ENCODE peak calls at places on chromosomes 6 and 20, in seven cellular contexts. One of them, this sample, is unnamed.

GRCh38 chr6:53984163-53984562 is 127.1 kb upstream of the MLIP start:
- DNase-seq in astrocyte: peak
- DNase-seq in psoas muscle: no peak
- DNase-seq in left ventricle myocardium inferior: no peak
- DNase-seq in heart left ventricle: no peak
- DNase-seq in breast epithelium: no peak
- DNase-seq in A549: peak
- DNase-seq in this sample: peak

GRCh38 chr20:6582449-6582848 is 185.0 kb upstream of the BMP2 start:
- DNase-seq in astrocyte: peak
- DNase-seq in psoas muscle: no peak
- DNase-seq in left ventricle myocardium inferior: no peak
- DNase-seq in heart left ventricle: no peak
- DNase-seq in breast epithelium: no peak
- DNase-seq in A549: no peak
- DNase-seq in this sample: no peak

GRCh38 chr20:41456341-41456740 is 89.7 kb upstream of the EMILIN3 start:
- DNase-seq in astrocyte: no peak
- DNase-seq in psoas muscle: no peak
- DNase-seq in left ventricle myocardium inferior: no peak
- DNase-seq in heart left ventricle: no peak
- DNase-seq in breast epithelium: no peak
- DNase-seq in A549: no peak
- DNase-seq in this sample: peak

GRCh38 chr6:132907915-132908314 is 93.5 kb downstream of the RPS12 start:
- DNase-seq in astrocyte: peak
- DNase-seq in psoas muscle: no peak
- DNase-seq in left ventricle myocardium inferior: no peak
- DNase-seq in heart left ventricle: no peak
- DNase-seq in breast epithelium: no peak
- DNase-seq in A549: no peak
- DNase-seq in this sample: peak

GRCh38 chr6:1542764-1543163 is 67.0 kb upstream of the FOXC1 start:
- DNase-seq in astrocyte: no peak
- DNase-seq in psoas muscle: no peak
- DNase-seq in left ventricle myocardium inferior: no peak
- DNase-seq in heart left ventricle: no peak
- DNase-seq in breast epithelium: no peak
- DNase-seq in A549: no peak
- DNase-seq in this sample: no peak

GRCh38 chr6:112237644-112238043 is 16.7 kb downstream of the LAMA4 start:
- DNase-seq in astrocyte: peak
- DNase-seq in psoas muscle: no peak
- DNase-seq in left ventricle myocardium inferior: peak
- DNase-seq in heart left ventricle: no peak
- DNase-seq in breast epithelium: no peak
- DNase-seq in A549: no peak
- DNase-seq in this sample: peak

GRCh38 chr6:125843593-125843992 is 52.8 kb downstream of the NCOA7 start:
- DNase-seq in astrocyte: no peak
- DNase-seq in psoas muscle: no peak
- DNase-seq in left ventricle myocardium inferior: no peak
- DNase-seq in heart left ventricle: no peak
- DNase-seq in breast epithelium: no peak
- DNase-seq in A549: no peak
- DNase-seq in this sample: no peak

GRCh38 chr6:136030131-136030530 is 178.6 kb downstream of the PDE7B start:
- DNase-seq in astrocyte: no peak
- DNase-seq in psoas muscle: no peak
- DNase-seq in left ventricle myocardium inferior: no peak
- DNase-seq in heart left ventricle: no peak
- DNase-seq in breast epithelium: no peak
- DNase-seq in A549: no peak
- DNase-seq in this sample: no peak

GRCh38 chr6:30572078-30572605 is 900 bp downstream of the ABCF1 start:
- DNase-seq in astrocyte: no peak
- DNase-seq in psoas muscle: no peak
- DNase-seq in left ventricle myocardium inferior: no peak
- DNase-seq in heart left ventricle: no peak
- DNase-seq in breast epithelium: no peak
- DNase-seq in A549: no peak
- DNase-seq in this sample: no peak

GRCh38 chr20:21708738-21709534 is 3.5 kb downstream of the PAX1 start:
- DNase-seq in astrocyte: no peak
- DNase-seq in psoas muscle: no peak
- DNase-seq in left ventricle myocardium inferior: no peak
- DNase-seq in heart left ventricle: no peak
- DNase-seq in breast epithelium: no peak
- DNase-seq in A549: no peak
- DNase-seq in this sample: no peak

GRCh38 chr6:81808834-81809598 is 56.5 kb upstream of the TENT5A start:
- DNase-seq in astrocyte: no peak
- DNase-seq in psoas muscle: no peak
- DNase-seq in left ventricle myocardium inferior: peak
- DNase-seq in heart left ventricle: no peak
- DNase-seq in breast epithelium: no peak
- DNase-seq in A549: no peak
- DNase-seq in this sample: no peak

GRCh38 chr20:53884859-53885654 is 185.3 kb downstream of the BCAS1 start:
- DNase-seq in astrocyte: no peak
- DNase-seq in psoas muscle: no peak
- DNase-seq in left ventricle myocardium inferior: no peak
- DNase-seq in heart left ventricle: no peak
- DNase-seq in breast epithelium: no peak
- DNase-seq in A549: no peak
- DNase-seq in this sample: no peak

GRCh38 chr20:62742550-62742949 is 33.9 kb downstream of the NTSR1 start:
- DNase-seq in astrocyte: no peak
- DNase-seq in psoas muscle: peak
- DNase-seq in left ventricle myocardium inferior: peak
- DNase-seq in heart left ventricle: no peak
- DNase-seq in breast epithelium: no peak
- DNase-seq in A549: no peak
- DNase-seq in this sample: no peak

GRCh38 chr6:312704-313485 is 20.6 kb downstream of the DUSP22 start:
- DNase-seq in astrocyte: no peak
- DNase-seq in psoas muscle: no peak
- DNase-seq in left ventricle myocardium inferior: no peak
- DNase-seq in heart left ventricle: no peak
- DNase-seq in breast epithelium: no peak
- DNase-seq in A549: no peak
- DNase-seq in this sample: no peak

GRCh38 chr6:310671-311070 is 18.4 kb downstream of the DUSP22 start:
- DNase-seq in astrocyte: no peak
- DNase-seq in psoas muscle: no peak
- DNase-seq in left ventricle myocardium inferior: no peak
- DNase-seq in heart left ventricle: no peak
- DNase-seq in breast epithelium: no peak
- DNase-seq in A549: no peak
- DNase-seq in this sample: no peak

GRCh38 chr6:313917-314316 is 21.6 kb downstream of the DUSP22 start:
- DNase-seq in astrocyte: no peak
- DNase-seq in psoas muscle: no peak
- DNase-seq in left ventricle myocardium inferior: no peak
- DNase-seq in heart left ventricle: no peak
- DNase-seq in breast epithelium: no peak
- DNase-seq in A549: no peak
- DNase-seq in this sample: no peak

GRCh38 chr6:309947-310346 is 17.7 kb downstream of the DUSP22 start:
- DNase-seq in astrocyte: no peak
- DNase-seq in psoas muscle: no peak
- DNase-seq in left ventricle myocardium inferior: no peak
- DNase-seq in heart left ventricle: no peak
- DNase-seq in breast epithelium: no peak
- DNase-seq in A549: no peak
- DNase-seq in this sample: no peak

GRCh38 chr6:311679-312220 is 19.5 kb downstream of the DUSP22 start:
- DNase-seq in astrocyte: no peak
- DNase-seq in psoas muscle: no peak
- DNase-seq in left ventricle myocardium inferior: peak
- DNase-seq in heart left ventricle: no peak
- DNase-seq in breast epithelium: no peak
- DNase-seq in A549: no peak
- DNase-seq in this sample: no peak
- H3K27ac ChIP-seq in astrocyte: no peak
- H3K27ac ChIP-seq in psoas muscle: no peak
- H3K27ac ChIP-seq in left ventricle myocardium inferior: peak
- H3K27ac ChIP-seq in heart left ventricle: peak
- H3K27ac ChIP-seq in breast epithelium: no peak
- H3K27ac ChIP-seq in A549: no peak
- H3K27ac ChIP-seq in this sample: no peak

GRCh38 chr20:58239216-58239615 is 10.8 kb upstream of the ANKRD60 start:
- DNase-seq in astrocyte: peak
- DNase-seq in psoas muscle: no peak
- DNase-seq in left ventricle myocardium inferior: no peak
- DNase-seq in heart left ventricle: no peak
- DNase-seq in breast epithelium: no peak
- DNase-seq in A549: no peak
- DNase-seq in this sample: no peak

GRCh38 chr20:58238490-58238889 is 10.0 kb upstream of the ANKRD60 start:
- DNase-seq in astrocyte: no peak
- DNase-seq in psoas muscle: no peak
- DNase-seq in left ventricle myocardium inferior: no peak
- DNase-seq in heart left ventricle: no peak
- DNase-seq in breast epithelium: no peak
- DNase-seq in A549: no peak
- DNase-seq in this sample: no peak

GRCh38 chr20:58235010-58235409 is 6.6 kb upstream of the ANKRD60 start:
- DNase-seq in astrocyte: no peak
- DNase-seq in psoas muscle: no peak
- DNase-seq in left ventricle myocardium inferior: no peak
- DNase-seq in heart left ventricle: no peak
- DNase-seq in breast epithelium: no peak
- DNase-seq in A549: no peak
- DNase-seq in this sample: no peak

GRCh38 chr20:58237318-58238182 is 9.1 kb upstream of the ANKRD60 start:
- DNase-seq in astrocyte: peak
- DNase-seq in psoas muscle: no peak
- DNase-seq in left ventricle myocardium inferior: no peak
- DNase-seq in heart left ventricle: no peak
- DNase-seq in breast epithelium: no peak
- DNase-seq in A549: no peak
- DNase-seq in this sample: no peak

GRCh38 chr20:58236612-58237317 is 8.3 kb upstream of the ANKRD60 start:
- DNase-seq in astrocyte: peak
- DNase-seq in psoas muscle: peak
- DNase-seq in left ventricle myocardium inferior: peak
- DNase-seq in heart left ventricle: peak
- DNase-seq in breast epithelium: peak
- DNase-seq in A549: peak
- DNase-seq in this sample: no peak
- H3K27ac ChIP-seq in astrocyte: no peak
- H3K27ac ChIP-seq in psoas muscle: no peak
- H3K27ac ChIP-seq in left ventricle myocardium inferior: peak
- H3K27ac ChIP-seq in heart left ventricle: no peak
- H3K27ac ChIP-seq in breast epithelium: no peak
- H3K27ac ChIP-seq in A549: peak
- H3K27ac ChIP-seq in this sample: no peak

GRCh38 chr6:109316909-109317308 is 65.4 kb downstream of the CD164 start:
- DNase-seq in astrocyte: no peak
- DNase-seq in psoas muscle: no peak
- DNase-seq in left ventricle myocardium inferior: no peak
- DNase-seq in heart left ventricle: no peak
- DNase-seq in breast epithelium: no peak
- DNase-seq in A549: no peak
- DNase-seq in this sample: no peak

GRCh38 chr6:109321752-109322151 is 60.5 kb downstream of the CD164 start:
- DNase-seq in astrocyte: no peak
- DNase-seq in psoas muscle: no peak
- DNase-seq in left ventricle myocardium inferior: no peak
- DNase-seq in heart left ventricle: no peak
- DNase-seq in breast epithelium: no peak
- DNase-seq in A549: no peak
- DNase-seq in this sample: no peak

GRCh38 chr6:109314313-109314712 is 68.0 kb downstream of the CD164 start:
- DNase-seq in astrocyte: no peak
- DNase-seq in psoas muscle: peak
- DNase-seq in left ventricle myocardium inferior: no peak
- DNase-seq in heart left ventricle: no peak
- DNase-seq in breast epithelium: no peak
- DNase-seq in A549: no peak
- DNase-seq in this sample: no peak

GRCh38 chr6:109315331-109316129 is 66.7 kb downstream of the CD164 start:
- DNase-seq in astrocyte: no peak
- DNase-seq in psoas muscle: no peak
- DNase-seq in left ventricle myocardium inferior: no peak
- DNase-seq in heart left ventricle: no peak
- DNase-seq in breast epithelium: no peak
- DNase-seq in A549: no peak
- DNase-seq in this sample: no peak

DNA sequence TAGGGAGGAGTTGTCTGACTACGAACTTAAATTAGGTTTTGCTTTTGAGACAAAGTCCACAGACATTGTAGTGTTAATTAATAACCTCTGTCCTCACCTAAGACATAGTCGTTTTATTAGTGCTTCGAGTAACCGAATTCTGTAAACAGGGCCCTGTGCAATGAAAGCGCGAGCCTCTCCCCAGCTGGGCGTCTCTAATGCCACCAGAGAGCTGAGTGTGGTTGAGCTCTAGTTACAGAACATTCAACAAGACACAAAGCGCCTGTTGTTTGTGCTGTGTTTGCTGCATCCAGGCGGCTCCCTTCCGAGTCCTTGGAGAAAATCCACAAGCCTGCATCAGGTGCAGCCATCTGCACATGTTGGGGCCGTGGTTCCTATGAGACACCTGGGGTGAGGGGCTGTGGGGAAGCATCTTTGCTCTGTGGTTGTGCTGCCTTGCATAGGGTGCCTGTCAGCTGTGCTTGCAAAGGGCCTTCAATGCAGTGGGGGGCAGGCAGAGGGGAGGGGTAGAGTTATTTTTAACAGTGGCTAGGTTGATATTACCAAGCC is 63.9 kb downstream of the CD164 start:
- DNase-seq in astrocyte: no peak
- DNase-seq in psoas muscle: peak
- DNase-seq in left ventricle myocardium inferior: no peak
- DNase-seq in heart left ventricle: no peak
- DNase-seq in breast epithelium: peak
- DNase-seq in A549: no peak
- DNase-seq in this sample: no peak
- H3K27ac ChIP-seq in astrocyte: no peak
- H3K27ac ChIP-seq in psoas muscle: peak
- H3K27ac ChIP-seq in left ventricle myocardium inferior: peak
- H3K27ac ChIP-seq in heart left ventricle: no peak
- H3K27ac ChIP-seq in breast epithelium: peak
- H3K27ac ChIP-seq in A549: no peak
- H3K27ac ChIP-seq in this sample: no peak

DNA sequence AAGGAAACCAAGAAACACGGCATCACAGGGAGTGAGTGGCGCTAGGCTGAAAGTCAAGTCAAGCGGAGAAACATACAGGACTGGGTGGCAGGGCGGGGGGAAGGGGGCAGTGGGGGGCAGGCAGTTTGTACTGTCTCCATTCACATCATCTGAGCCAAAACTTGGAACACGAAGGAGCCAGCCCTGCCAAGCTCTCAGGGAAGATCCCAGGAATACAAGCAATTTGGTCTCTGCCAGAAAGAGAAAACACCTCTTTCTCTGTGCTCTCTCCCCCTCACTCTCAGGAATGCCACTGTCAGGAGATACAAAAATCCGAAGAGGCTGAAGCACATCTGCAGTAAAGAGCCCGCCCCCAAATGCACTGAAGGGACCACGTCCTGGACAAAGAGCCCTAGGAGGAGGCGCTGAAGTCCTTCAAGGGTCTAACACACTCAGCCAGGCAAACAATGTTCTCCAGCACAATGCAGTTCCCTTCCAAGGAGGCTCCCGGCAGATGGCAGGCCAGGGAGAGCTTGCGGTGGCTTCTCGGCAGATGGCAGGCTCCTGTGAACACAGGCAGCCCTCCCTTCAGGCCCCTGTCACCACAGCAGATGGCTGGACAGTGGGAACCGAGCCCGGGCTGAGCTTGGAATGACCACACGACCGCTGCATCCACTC is 90.0 kb downstream of the ATP9A start:
- DNase-seq in astrocyte: peak
- DNase-seq in psoas muscle: peak
- DNase-seq in left ventricle myocardium inferior: no peak
- DNase-seq in heart left ventricle: no peak
- DNase-seq in breast epithelium: peak
- DNase-seq in A549: no peak
- DNase-seq in this sample: no peak
- H3K27ac ChIP-seq in astrocyte: no peak
- H3K27ac ChIP-seq in psoas muscle: no peak
- H3K27ac ChIP-seq in left ventricle myocardium inferior: no peak
- H3K27ac ChIP-seq in heart left ventricle: no peak
- H3K27ac ChIP-seq in breast epithelium: peak
- H3K27ac ChIP-seq in A549: no peak
- H3K27ac ChIP-seq in this sample: no peak